ENCODE peak calls at places on chromosome 13, in five cellular contexts. H is SK-N-SH, A is K562, P is HepG2, O is GM12878. C is an unnamed sample.

GRCh38 chr13:44365008-44365407 is 8.6 kb upstream of the SERP2 start:
- DNase-seq in O (no peak), A (no peak), H (no peak), P (no peak), C (peak; percentile 64)

GRCh38 chr13:79937311-79938243 is 403.3 kb downstream of the SPRY2 start:
- DNase-seq in P (no peak), A (no peak), O (no peak), H (no peak), C (no peak)

GRCh38 chr13:25085125-25085742 is 10.7 kb upstream of the PABPC3 start:
- DNase-seq in P (peak; percentile 23), H (peak; percentile 51), O (no peak), A (peak; percentile 43), C (peak; percentile 26)

GRCh38 chr13:24313449-24313848 is 4.1 kb downstream of the C1QTNF9 start:
- DNase-seq in O (no peak), H (no peak), A (no peak), P (no peak), C (peak; percentile 9)

GRCh38 chr13:99895999-99896695 is 75.4 kb downstream of the ZIC5 start:
- DNase-seq in A (no peak), O (no peak), P (no peak), H (peak; percentile 58), C (no peak)

GRCh38 chr13:89115307-89115706 is 1444.1 kb downstream of the SLITRK5 start:
- DNase-seq in P (no peak), A (no peak), O (no peak), H (no peak), C (no peak)

GRCh38 chr13:80465321-80465720 is 124.4 kb upstream of the SPRY2 start:
- DNase-seq in H (no peak), A (no peak), O (no peak), P (no peak), C (no peak)

GRCh38 chr13:99605417-99606321 is 104.4 kb downstream of the TM9SF2 start:
- DNase-seq in O (no peak), H (peak; percentile 64), P (peak; percentile 78), A (peak; percentile 32), C (no peak)

GRCh38 chr13:24605923-24606372 is 74.3 kb upstream of the ATP12A start:
- DNase-seq in O (no peak), H (no peak), P (peak; percentile 47), A (peak; percentile 16), C (peak; percentile 11)

GRCh38 chr13:32430018-32430747 is 2.3 kb upstream of the N4BP2L1 start:
- DNase-seq in O (no peak), A (no peak), H (no peak), P (no peak), C (peak; percentile 23)

GRCh38 chr13:73422973-73423372 is 364.2 kb downstream of the KLF5 start:
- DNase-seq in A (no peak), O (no peak), P (no peak), H (no peak), C (no peak)

GRCh38 chr13:93477238-93477637 is 250.6 kb downstream of the GPC6 start:
- DNase-seq in A (no peak), P (no peak), H (no peak), O (no peak), C (peak; percentile 27)

GRCh38 chr13:109276261-109276660 is 510.1 kb downstream of the IRS2 start:
- DNase-seq in O (no peak), H (no peak), A (no peak), P (no peak), C (no peak)

GRCh38 chr13:105202384-105202783 is 1333.1 kb downstream of the EFNB2 start:
- DNase-seq in O (no peak), A (no peak), H (peak; percentile 9), P (no peak), C (peak; percentile 47)

GRCh38 chr13:47846886-47847285 is 154.2 kb downstream of the SUCLA2 start:
- DNase-seq in H (no peak), A (no peak), P (no peak), O (no peak), C (no peak)

GRCh38 chr13:100789968-100790367 is 115.4 kb upstream of the TMTC4 start:
- DNase-seq in O (no peak), P (no peak), H (no peak), A (no peak), C (no peak)

GRCh38 chr13:27953671-27954405 is 15.3 kb downstream of the CDX2 start:
- DNase-seq in A (peak; percentile 55), P (peak; percentile 19), O (no peak), H (peak; percentile 90), C (peak; percentile 55)

GRCh38 chr13:57087006-57087405 is 53.7 kb upstream of the PRR20A start:
- DNase-seq in A (no peak), P (no peak), H (no peak), O (no peak), C (no peak)

GRCh38 chr13:102392810-102393209 is 9.0 kb downstream of the FGF14 start:
- DNase-seq in P (no peak), H (no peak), O (no peak), A (no peak), C (no peak)

GRCh38 chr13:42380420-42381164 is 108.6 kb downstream of the AKAP11 start:
- DNase-seq in O (peak; percentile 85), A (no peak), H (no peak), P (no peak), C (no peak)

GRCh38 chr13:112335135-112335534 is 41.0 kb upstream of the SPACA7 start:
- DNase-seq in A (no peak), O (no peak), H (no peak), P (no peak), C (no peak)

GRCh38 chr13:89568746-89569145 is 1778.7 kb upstream of the MIR17HG start:
- DNase-seq in O (no peak), A (no peak), P (no peak), H (no peak), C (no peak)

GRCh38 chr13:21218351-21219043 is 42.0 kb downstream of the MRPL57 start:
- DNase-seq in O (peak; percentile 68), H (no peak), A (no peak), P (no peak), C (no peak)

GRCh38 chr13:102878491-102878890 is 32.7 kb downstream of the ERCC5 start:
- DNase-seq in H (no peak), A (no peak), P (no peak), O (no peak), C (peak; percentile 76)

GRCh38 chr13:20847298-20847697 is 55.2 kb downstream of the XPO4 start:
- DNase-seq in H (no peak), O (no peak), A (peak; percentile 13), P (no peak), C (no peak)

GRCh38 chr13:94537740-94538630 is 58.0 kb downstream of the TGDS start:
- DNase-seq in O (no peak), P (no peak), A (no peak), H (no peak), C (no peak)

GRCh38 chr13:24271611-24272451 is 37.5 kb upstream of the C1QTNF9 start:
- DNase-seq in H (peak; percentile 77), P (peak; percentile 68), A (no peak), O (peak; percentile 70), C (peak; percentile 76)

GRCh38 chr13:27266937-27267336 is 3.7 kb upstream of the RASL11A start:
- DNase-seq in O (no peak), H (no peak), A (no peak), P (no peak), C (peak; percentile 33)

GRCh38 chr13:73879346-73880020 is 254.7 kb downstream of the KLF12 start:
- DNase-seq in H (no peak), A (no peak), O (no peak), P (no peak), C (peak; percentile 16)

GRCh38 chr13:26679945-26680516 is 80.6 kb downstream of the GPR12 start:
- DNase-seq in A (peak; percentile 2), P (no peak), H (no peak), O (no peak), C (peak; percentile 54)

GRCh38 chr13:30045916-30046704 is 195.7 kb upstream of the UBL3 start:
- DNase-seq in A (no peak), H (no peak), O (no peak), P (no peak), C (peak; percentile 88)

GRCh38 chr13:75052616-75053015 is 429.4 kb downstream of the TBC1D4 start:
- DNase-seq in O (no peak), H (no peak), A (no peak), P (no peak), C (no peak)

GRCh38 chr13:40670307-40670706 is 3.9 kb upstream of the FOXO1 start:
- DNase-seq in H (no peak), P (no peak), A (no peak), O (no peak), C (no peak)
- TF ChIP-seq MXI1 in H (no peak), P (no peak), A (no peak), O (no peak), C (no peak)

DNA sequence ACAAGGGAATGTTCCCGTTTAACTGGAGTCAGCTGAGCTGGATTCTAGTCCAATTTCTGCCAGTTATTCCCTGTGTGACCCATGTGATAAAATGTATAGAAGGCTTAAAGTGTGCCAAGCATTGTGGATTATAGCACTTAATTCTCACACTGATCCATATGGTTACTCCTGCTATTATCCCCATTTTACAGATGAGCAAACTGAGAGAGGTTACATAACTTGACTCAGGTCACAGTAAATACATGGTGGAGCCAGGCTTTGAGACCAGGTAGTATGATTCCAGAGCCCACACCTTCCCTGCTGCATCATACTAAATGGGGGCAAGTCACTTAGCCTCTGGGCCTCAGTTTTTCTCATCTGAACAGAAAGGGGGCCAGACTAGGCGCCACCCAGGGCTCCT is 2.0 kb upstream of the DHRS12 start:
- DNase-seq in O (no peak), H (no peak), P (no peak), A (no peak), C (no peak)
- H3K4me1 ChIP-seq in O (peaks cover 17% of the 10 kb centered on the region), H (peaks cover 19% of the 10 kb centered on the region), P (peaks cover 40% of the 10 kb centered on the region), A (peaks cover 27% of the 10 kb centered on the region), C (peaks cover 4% of the 10 kb centered on the region)

DNA sequence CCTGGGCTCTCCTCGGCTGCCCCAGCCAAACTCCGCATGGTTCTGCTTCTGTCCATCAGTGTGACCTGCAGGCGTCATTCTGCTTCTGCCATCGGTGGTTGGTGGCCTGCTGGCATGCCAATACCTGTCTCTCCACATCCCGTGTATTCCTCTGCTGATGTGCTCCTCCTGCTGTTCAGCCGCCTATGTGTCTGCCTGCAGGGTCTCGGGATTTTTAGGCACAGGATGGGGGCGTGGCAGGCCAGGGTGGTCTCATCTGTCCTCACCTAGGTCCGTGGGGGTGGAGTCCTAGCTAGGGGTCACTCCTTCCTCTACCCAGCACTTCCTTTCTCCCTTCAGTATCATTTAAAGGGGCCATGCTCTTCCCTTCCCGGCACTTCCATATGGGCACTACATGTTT is 33.0 kb upstream of the SGCG start:
- DNase-seq in O (no peak), H (no peak), A (no peak), P (no peak), C (no peak)
- TF ChIP-seq MXI1 in O (no peak), H (no peak), A (no peak), P (no peak), C (no peak)

GRCh38 chr13:110525328-110526319 is 35.9 kb downstream of the RAB20 start:
- DNase-seq in O (peak; percentile 35), A (no peak), H (no peak), P (no peak), C (no peak)

GRCh38 chr13:110521946-110522345 is 39.6 kb downstream of the RAB20 start:
- DNase-seq in O (no peak), H (no peak), P (no peak), A (no peak), C (no peak)

GRCh38 chr13:110523180-110523579 is 38.3 kb downstream of the RAB20 start:
- DNase-seq in O (no peak), H (no peak), P (no peak), A (no peak), C (no peak)

GRCh38 chr13:110524484-110525254 is 36.9 kb downstream of the RAB20 start:
- DNase-seq in P (no peak), H (peak; percentile 72), O (no peak), A (no peak), C (no peak)

GRCh38 chr13:110523838-110524237 is 37.7 kb downstream of the RAB20 start:
- DNase-seq in A (no peak), O (no peak), P (no peak), H (no peak), C (no peak)
- H3K4me1 ChIP-seq in A (peaks cover 33% of the 10 kb centered on the region), O (peaks cover 18% of the 10 kb centered on the region), P (peaks cover 32% of the 10 kb centered on the region), H (no peaks in the 10 kb centered on the region), C (no peaks in the 10 kb centered on the region)

C was measured in IMR-90.